ENCODE peak calls at places on chromosomes 12 and 14, in five cellular contexts. H is GM04503, G is left colon, J is nucleus accumbens, A is cardiac septum. E is an unnamed sample.

GRCh38 chr12:49527361-49528130 is 11.3 kb upstream of the KCNH3 start:
- DNase-seq in H (no peak), G (no peak), J (no peak), A (no peak), E (no peak)

GRCh38 chr12:24363177-24363754 is 413.8 kb upstream of the SOX5 start:
- DNase-seq in H (no peak), G (no peak), J (no peak), A (no peak), E (no peak)

GRCh38 chr14:83170165-83170564 is 1636.5 kb upstream of the SEL1L start:
- DNase-seq in H (no peak), G (no peak), J (no peak), A (no peak), E (no peak)

GRCh38 chr14:49999216-49999761 is 106.4 kb downstream of the ARF6 start:
- DNase-seq in H (no peak), G (peak), J (no peak), A (peak), E (peak)

GRCh38 chr12:76976777-76977465 is 88.4 kb downstream of the E2F7 start:
- DNase-seq in H (no peak), G (no peak), J (no peak), A (no peak), E (no peak)

GRCh38 chr12:990649-991349 is at the start of gene ERC1:
- DNase-seq in H (no peak), G (peak), J (peak), A (peak), E (peak)

GRCh38 chr14:55255979-55256378 is 15.2 kb upstream of the FBXO34 start:
- DNase-seq in H (no peak), G (no peak), J (no peak), A (no peak), E (no peak)

GRCh38 chr14:99660006-99660566 is 15.2 kb downstream of the HHIPL1 start:
- DNase-seq in H (no peak), G (no peak), J (no peak), A (no peak), E (no peak)

GRCh38 chr14:91893659-91894058 is 26.3 kb upstream of the TC2N start:
- DNase-seq in H (no peak), G (no peak), J (no peak), A (no peak), E (no peak)

GRCh38 chr14:68779761-68780323 is 13.0 kb downstream of the ZFP36L1 start:
- DNase-seq in H (peak), G (peak), J (no peak), A (peak), E (peak)

GRCh38 chr12:12661086-12661485 is 34.9 kb downstream of the GPR19 start:
- DNase-seq in H (peak), G (no peak), J (no peak), A (no peak), E (no peak)

GRCh38 chr12:124835652-124836410 is 27.8 kb downstream of the SCARB1 start:
- DNase-seq in H (no peak), G (no peak), J (no peak), A (no peak), E (no peak)

GRCh38 chr12:56996793-56997545 is 9.4 kb downstream of the ZBTB39 start:
- DNase-seq in H (no peak), G (no peak), J (no peak), A (no peak), E (no peak)

GRCh38 chr12:101165319-101165718 is 44.7 kb downstream of the SLC5A8 start:
- DNase-seq in H (no peak), G (no peak), J (no peak), A (no peak), E (no peak)

GRCh38 chr12:401235-402126 is at the start of gene CCDC77:
- DNase-seq in H (peak), G (peak), J (no peak), A (peak), E (peak)

GRCh38 chr14:65170318-65170717 is 68.0 kb upstream of the MAX start:
- DNase-seq in H (no peak), G (no peak), J (peak), A (no peak), E (no peak)

GRCh38 chr14:99234982-99235491 is 37.0 kb downstream of the BCL11B start:
- DNase-seq in H (no peak), G (no peak), J (no peak), A (no peak), E (no peak)

GRCh38 chr12:107328442-107329133 is 235.2 kb upstream of the CRY1 start:
- DNase-seq in H (no peak), G (no peak), J (no peak), A (no peak), E (no peak)

GRCh38 chr14:24051162-24051788 is 534 bp upstream of the CARMIL3 start:
- DNase-seq in H (no peak), G (peak), J (no peak), A (no peak), E (no peak)

GRCh38 chr14:29016050-29016900 is 249.7 kb downstream of the FOXG1 start:
- DNase-seq in H (no peak), G (no peak), J (no peak), A (no peak), E (peak)

GRCh38 chr12:124082676-124083075 is 109.7 kb downstream of the ZNF664 start:
- DNase-seq in H (no peak), G (no peak), J (no peak), A (no peak), E (no peak)

GRCh38 chr12:75568387-75568786 is 57.0 kb upstream of the KRR1 start:
- DNase-seq in H (no peak), G (no peak), J (no peak), A (no peak), E (no peak)

GRCh38 chr14:94113073-94113472 is 2.5 kb downstream of the IFI27 start:
- DNase-seq in H (no peak), G (no peak), J (no peak), A (peak), E (no peak)

GRCh38 chr14:91286530-91286937 is 42.0 kb upstream of the GPR68 start:
- DNase-seq in H (no peak), G (no peak), J (peak), A (peak), E (peak)